ENCODE peak calls at places on chromosome 4, in six cellular contexts. One of them, this sample, is unnamed.

GRCh38 chr4:11912886-11913285 is 484.2 kb upstream of the HS3ST1 start:
- DNase-seq in GM12865: no peak
- DNase-seq in neuronal stem cell: no peak
- DNase-seq in GM19239: no peak
- DNase-seq in kidney: no peak
- DNase-seq in AG10803: no peak
- DNase-seq in this sample: no peak

GRCh38 chr4:52250124-52250523 is 199.0 kb downstream of the SPATA18 start:
- DNase-seq in GM12865: no peak
- DNase-seq in neuronal stem cell: no peak
- DNase-seq in AG10803: peak
- DNase-seq in GM19239: no peak
- DNase-seq in kidney: no peak
- DNase-seq in this sample: no peak

GRCh38 chr4:21512351-21512750 is 436.2 kb downstream of the KCNIP4 start:
- DNase-seq in AG10803: peak
- DNase-seq in kidney: no peak
- DNase-seq in GM12865: peak
- DNase-seq in neuronal stem cell: peak
- DNase-seq in GM19239: no peak
- DNase-seq in this sample: no peak

GRCh38 chr4:78286281-78286680 is 229.2 kb downstream of the FRAS1 start:
- DNase-seq in GM19239: no peak
- DNase-seq in neuronal stem cell: no peak
- DNase-seq in kidney: no peak
- DNase-seq in AG10803: no peak
- DNase-seq in GM12865: no peak
- DNase-seq in this sample: no peak

GRCh38 chr4:40514409-40515025 is 115.1 kb downstream of the RBM47 start:
- DNase-seq in GM19239: no peak
- DNase-seq in neuronal stem cell: no peak
- DNase-seq in AG10803: no peak
- DNase-seq in GM12865: no peak
- DNase-seq in kidney: no peak
- DNase-seq in this sample: no peak

GRCh38 chr4:78692815-78693156 is 83.4 kb upstream of the BMP2K start:
- DNase-seq in GM19239: no peak
- DNase-seq in GM12865: no peak
- DNase-seq in kidney: no peak
- DNase-seq in neuronal stem cell: no peak
- DNase-seq in AG10803: peak
- DNase-seq in this sample: no peak

GRCh38 chr4:170721812-170722373 is 632.1 kb upstream of the AADAT start:
- DNase-seq in neuronal stem cell: no peak
- DNase-seq in GM12865: no peak
- DNase-seq in GM19239: no peak
- DNase-seq in kidney: no peak
- DNase-seq in AG10803: no peak
- DNase-seq in this sample: no peak

GRCh38 chr4:141534985-141535384 is 101.4 kb upstream of the IL15 start:
- DNase-seq in AG10803: no peak
- DNase-seq in GM12865: no peak
- DNase-seq in GM19239: no peak
- DNase-seq in neuronal stem cell: no peak
- DNase-seq in kidney: no peak
- DNase-seq in this sample: no peak

GRCh38 chr4:89000844-89001360 is 56.1 kb downstream of the FAM13A start:
- DNase-seq in kidney: no peak
- DNase-seq in GM19239: no peak
- DNase-seq in GM12865: no peak
- DNase-seq in AG10803: peak
- DNase-seq in neuronal stem cell: no peak
- DNase-seq in this sample: no peak

GRCh38 chr4:113899260-113900177 is 79.9 kb downstream of the ARSJ start:
- DNase-seq in GM12865: peak
- DNase-seq in AG10803: no peak
- DNase-seq in kidney: no peak
- DNase-seq in neuronal stem cell: no peak
- DNase-seq in GM19239: no peak
- DNase-seq in this sample: no peak

GRCh38 chr4:21947768-21948346 is 715 bp downstream of the KCNIP4 start:
- DNase-seq in AG10803: no peak
- DNase-seq in neuronal stem cell: no peak
- DNase-seq in kidney: no peak
- DNase-seq in GM19239: no peak
- DNase-seq in GM12865: no peak
- DNase-seq in this sample: no peak

GRCh38 chr4:53520114-53520513 is 71.2 kb downstream of the LNX1 start:
- DNase-seq in kidney: no peak
- DNase-seq in GM19239: no peak
- DNase-seq in neuronal stem cell: no peak
- DNase-seq in AG10803: peak
- DNase-seq in GM12865: no peak
- DNase-seq in this sample: no peak

GRCh38 chr4:113106076-113106475 is 56.6 kb downstream of the ANK2 start:
- DNase-seq in GM19239: no peak
- DNase-seq in GM12865: peak
- DNase-seq in neuronal stem cell: no peak
- DNase-seq in AG10803: peak
- DNase-seq in kidney: no peak
- DNase-seq in this sample: no peak

GRCh38 chr4:16231570-16232252 is 5.4 kb upstream of the TAPT1 start:
- DNase-seq in kidney: no peak
- DNase-seq in GM19239: no peak
- DNase-seq in neuronal stem cell: no peak
- DNase-seq in AG10803: no peak
- DNase-seq in GM12865: no peak
- DNase-seq in this sample: no peak